ENCODE peak calls at places on chromosomes 1 and 21, in seven cellular contexts. P is AG09319; E is COR-L47; M is ascending aorta; Z is effector memory CD8-positive, alpha-beta T cell; A is activated T-cell treated with anti-CD3 and anti-CD28 coated beads, Interleukin-2, amount 50 U/mL, for 72 hours; J is GM12865. D is an unnamed sample.
A peak's percentile ranks its signal among the peaks of the same experiment; 100 is the strongest.

GRCh38 chr21:38770660-38771059 is 35.1 kb upstream of the ETS2 start:
- DNase-seq in P (no peak), E (no peak), M (peak; percentile 38), Z (no peak), A (no peak), J (no peak), D (no peak)

GRCh38 chr1:51600954-51601353 is 15.9 kb upstream of the OSBPL9 start:
- DNase-seq in P (no peak), E (no peak), M (no peak), Z (no peak), A (no peak), J (no peak), D (no peak)

GRCh38 chr1:159877695-159878444 is 15.4 kb upstream of the VSIG8 start:
- DNase-seq in P (no peak), E (peak; percentile 33), M (no peak), Z (no peak), A (no peak), J (peak; percentile 13), D (no peak)

GRCh38 chr1:18743233-18743632 is 112.6 kb downstream of the PAX7 start:
- DNase-seq in P (no peak), E (no peak), M (no peak), Z (no peak), A (no peak), J (no peak), D (no peak)

GRCh38 chr1:206890690-206891089 is 6.6 kb upstream of the IL24 start:
- DNase-seq in P (no peak), E (no peak), M (no peak), Z (no peak), A (no peak), J (no peak), D (no peak)

GRCh38 chr1:62281922-62282555 is 37.2 kb downstream of the KANK4 start:
- DNase-seq in P (no peak), E (no peak), M (no peak), Z (no peak), A (no peak), J (no peak), D (no peak)

GRCh38 chr1:184160942-184161698 is 109.6 kb downstream of the TSEN15 start:
- DNase-seq in P (no peak), E (no peak), M (no peak), Z (no peak), A (peak; percentile 60), J (peak; percentile 70), D (no peak)

GRCh38 chr1:178784131-178784536 is 59.1 kb downstream of the RALGPS2 start:
- DNase-seq in P (no peak), E (no peak), M (no peak), Z (no peak), A (no peak), J (peak; percentile 2), D (no peak)

GRCh38 chr1:91885331-91885715 is 628 bp downstream of the TGFBR3 start:
- DNase-seq in P (no peak), E (no peak), M (peak; percentile 67), Z (peak; percentile 14), A (peak; percentile 32), J (peak; percentile 24), D (peak; percentile 37)

GRCh38 chr1:193212637-193213036 is 26.2 kb upstream of the B3GALT2 start:
- DNase-seq in P (no peak), E (no peak), M (no peak), Z (no peak), A (no peak), J (no peak), D (no peak)

D was measured in nucleus accumbens.